ENCODE peak calls at places on chromosomes 3 and 15, in eight cellular contexts. D is K562, K is neural progenitor cell, U is PC-3, V is fibroblast of lung, X is GM23248, F is endothelial cell of umbilical vein, N is A673. A is an unnamed sample.

GRCh38 chr3:114205541-114205940 is 26.7 kb upstream of the DRD3 start:
- DNase-seq in D (no peak), X (peak; percentile 61), N (no peak), U (no peak), K (no peak), F (no peak), V (no peak), A (no peak)

GRCh38 chr3:64975138-64975537 is 287.3 kb upstream of the ADAMTS9 start:
- DNase-seq in U (no peak), X (no peak), K (no peak), N (no peak), V (peak; percentile 11), F (no peak), D (no peak), A (no peak)

GRCh38 chr3:139283301-139283700 is 60.5 kb upstream of the MRPS22 start:
- DNase-seq in U (no peak), V (no peak), X (no peak), D (no peak), K (no peak), F (no peak), N (no peak), A (no peak)

GRCh38 chr3:14439501-14440167 is 37.2 kb downstream of the SLC6A6 start:
- DNase-seq in V (peak; percentile 57), D (peak; percentile 87), K (no peak), U (no peak), X (no peak), F (peak; percentile 88), N (peak; percentile 89), A (no peak)

GRCh38 chr3:130504701-130505100 is 12.3 kb upstream of the COL6A6 start:
- DNase-seq in U (no peak), K (no peak), D (no peak), X (no peak), F (no peak), V (no peak), N (no peak), A (no peak)

GRCh38 chr15:39851505-39852082 is 68.5 kb downstream of the GPR176 start:
- DNase-seq in U (no peak), F (peak; percentile 93), V (peak; percentile 57), K (no peak), X (peak; percentile 41), D (no peak), N (no peak), A (no peak)

GRCh38 chr3:39401983-39402382 is 4.5 kb upstream of the RPSA start:
- DNase-seq in X (no peak), V (no peak), D (no peak), U (no peak), N (no peak), F (no peak), K (no peak), A (no peak)

GRCh38 chr15:47824185-47824584 is 106.9 kb downstream of the SEMA6D start:
- DNase-seq in F (no peak), V (no peak), U (no peak), X (no peak), K (no peak), N (no peak), D (no peak), A (no peak)

GRCh38 chr3:112445839-112446238 is 53.4 kb downstream of the BTLA start:
- DNase-seq in K (no peak), U (no peak), D (no peak), F (peak; percentile 18), N (no peak), X (no peak), V (no peak), A (no peak)

GRCh38 chr15:70236306-70237103 is 138.8 kb upstream of the TLE3 start:
- DNase-seq in N (no peak), V (peak; percentile 15), K (no peak), D (no peak), F (no peak), X (peak; percentile 97), U (peak; percentile 66), A (no peak)

DNA sequence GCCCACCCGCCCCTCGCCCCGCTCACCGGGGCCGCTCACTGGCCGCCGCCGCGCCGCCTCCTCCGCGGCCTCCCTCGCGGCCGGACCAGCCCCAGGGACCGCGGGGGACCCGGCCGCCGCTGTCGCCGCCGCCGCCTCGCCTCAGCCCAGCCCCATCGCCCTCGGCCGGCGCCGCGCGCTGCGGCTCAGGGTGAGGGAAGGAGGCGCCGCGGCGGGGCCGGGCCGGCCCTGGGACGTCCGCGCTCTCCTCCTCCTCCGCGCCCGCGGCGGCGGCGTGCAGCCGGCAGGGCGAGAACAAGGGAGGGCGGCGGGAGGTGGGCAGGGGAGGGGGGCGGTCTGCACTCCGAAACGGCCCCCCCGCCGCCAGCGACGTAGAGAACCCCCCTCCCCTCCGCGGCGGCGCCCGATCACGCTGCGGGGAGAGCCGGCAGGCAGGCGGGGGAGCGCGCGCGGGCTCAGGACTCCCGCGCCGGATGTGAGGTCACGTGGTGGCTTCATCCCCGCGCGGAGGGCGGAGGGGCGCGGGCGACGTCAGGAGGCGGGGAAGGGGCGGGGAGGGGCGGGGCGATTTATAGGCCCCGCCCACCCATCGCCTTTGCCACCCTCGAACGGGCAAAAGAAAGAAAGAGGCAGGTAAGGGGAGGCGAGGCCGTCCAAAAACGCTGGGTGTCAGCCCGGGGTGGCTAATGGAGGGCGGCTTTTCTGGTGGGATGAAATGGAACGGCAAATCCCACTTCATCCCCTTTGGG is at the start of gene ATP13A3:
- DNase-seq in F (peak; percentile 87), K (peak; percentile 94), N (peak; percentile 95), U (peak; percentile 91), V (peak; percentile 91), D (peak; percentile 92), X (peak; percentile 96), A (peak; percentile 90)
- H3K27ac ChIP-seq in F (peak within 1 kb of the TSS; percentile 62), K (peak within 1 kb of the TSS; percentile 85), N (peak within 1 kb of the TSS; percentile 87), U (peak within 1 kb of the TSS; percentile 24), V (peak within 1 kb of the TSS; percentile 98), D (peak within 1 kb of the TSS; percentile 93), X (peak within 1 kb of the TSS; percentile 79), A (peak within 1 kb of the TSS; percentile 73)

GRCh38 chr3:105398407-105398806 is 31.7 kb downstream of the ALCAM start:
- DNase-seq in X (no peak), N (no peak), U (peak; percentile 26), K (no peak), F (no peak), D (no peak), V (no peak), A (no peak)

GRCh38 chr3:105399062-105399461 is 32.4 kb downstream of the ALCAM start:
- DNase-seq in N (no peak), F (no peak), D (no peak), K (no peak), V (no peak), X (no peak), U (no peak), A (no peak)

GRCh38 chr3:105401254-105401653 is 34.5 kb downstream of the ALCAM start:
- DNase-seq in X (no peak), U (no peak), K (no peak), F (no peak), D (no peak), V (no peak), N (no peak), A (no peak)

GRCh38 chr3:105399611-105400010 is 32.9 kb downstream of the ALCAM start:
- DNase-seq in X (no peak), F (no peak), K (no peak), V (no peak), D (no peak), U (no peak), N (no peak), A (no peak)

DNA sequence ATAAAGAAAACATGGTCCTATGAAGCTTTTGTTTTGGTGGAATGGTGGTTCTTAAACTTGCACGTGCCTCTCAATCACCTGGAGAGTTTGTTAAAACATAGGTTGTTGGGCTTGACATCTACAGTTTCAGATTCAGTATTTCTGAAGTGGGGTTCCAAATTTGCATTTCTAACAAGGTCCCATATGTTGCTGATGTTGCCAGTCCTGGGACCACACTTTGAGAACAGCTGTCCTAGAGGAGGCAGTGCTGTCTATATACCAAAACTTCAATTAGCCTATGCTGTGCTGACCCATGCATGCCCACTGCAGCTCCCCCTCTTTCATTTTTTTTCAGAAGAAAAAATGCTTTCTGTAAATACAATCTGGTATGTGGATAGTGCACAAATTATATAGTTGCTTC is 31.3 kb downstream of the ALCAM start:
- DNase-seq in V (no peak), N (no peak), F (no peak), K (no peak), U (no peak), D (no peak), X (no peak), A (no peak)
- TF ChIP-seq EZH2 in V (no peak), N (no peak), F (no peak), K (no peak), U (no peak), D (no peak), X (no peak), A (no peak)

GRCh38 chr15:78944669-78945407 is at the start of gene CTSH:
- DNase-seq in F (peak; percentile 44), X (peak; percentile 52), U (peak; percentile 74), N (peak; percentile 56), D (peak; percentile 90), K (peak; percentile 91), V (peak; percentile 13), A (peak; percentile 72)

GRCh38 chr15:78942741-78943140 is 2.1 kb downstream of the CTSH start:
- DNase-seq in F (no peak), K (no peak), X (no peak), N (no peak), U (no peak), V (no peak), D (no peak), A (no peak)

GRCh38 chr15:78946493-78946892 is 1.6 kb upstream of the CTSH start:
- DNase-seq in N (no peak), D (no peak), K (no peak), F (no peak), U (no peak), V (no peak), X (no peak), A (no peak)

GRCh38 chr15:78944202-78944625 is 632 bp downstream of the CTSH start:
- DNase-seq in D (peak; percentile 36), F (no peak), N (no peak), X (no peak), U (no peak), K (no peak), V (no peak), A (no peak)

GRCh38 chr15:78943692-78944091 is 1.2 kb downstream of the CTSH start:
- DNase-seq in D (peak; percentile 20), U (no peak), F (no peak), X (no peak), K (peak; percentile 18), N (no peak), V (no peak), A (no peak)
- H3K27ac ChIP-seq in D (peak overlapping the region; percentile 78), U (no peak overlapping the region), F (no peak overlapping the region), X (no peak overlapping the region), K (no peak overlapping the region), N (no peak overlapping the region), V (no peak overlapping the region), A (no peak overlapping the region)

GRCh38 chr3:46897829-46898320 is 20.4 kb downstream of the PTH1R start:
- DNase-seq in X (no peak), V (no peak), U (no peak), D (no peak), F (no peak), N (no peak), K (no peak), A (no peak)

GRCh38 chr3:46900007-46900292 is 22.4 kb downstream of the PTH1R start:
- DNase-seq in K (no peak), U (no peak), V (no peak), N (no peak), F (no peak), D (no peak), X (no peak), A (no peak)

GRCh38 chr3:46898321-46899150 is 21.0 kb downstream of the PTH1R start:
- DNase-seq in K (peak; percentile 69), F (no peak), D (no peak), X (no peak), V (no peak), U (no peak), N (no peak), A (no peak)

GRCh38 chr3:46900356-46900755 is 22.8 kb downstream of the PTH1R start:
- DNase-seq in V (no peak), U (no peak), X (no peak), K (no peak), N (no peak), F (no peak), D (no peak), A (no peak)

GRCh38 chr3:46899151-46900006 is 21.9 kb downstream of the PTH1R start:
- DNase-seq in F (no peak), U (no peak), X (no peak), N (no peak), D (no peak), K (no peak), V (no peak), A (no peak)
- TF ChIP-seq EZH2 in F (no peak), U (no peak), X (no peak), N (no peak), D (no peak), K (no peak), V (no peak), A (no peak)